ENCODE peak calls at places on chromosome 15, in four cellular contexts. V is WTC11, O is HepG2, A is K562. K is an unnamed sample.

GRCh38 chr15:53525894-53526293 is 233.6 kb downstream of the WDR72 start:
- DNase-seq in V (no peak), A (no peak), O (no peak), K (no peak)

GRCh38 chr15:80456517-80457497 is 52.6 kb downstream of the ARNT2 start:
- DNase-seq in O (no peak), V (no peak), A (no peak), K (no peak)

GRCh38 chr15:62993066-62993465 is 49.5 kb upstream of the TPM1 start:
- DNase-seq in V (no peak), O (no peak), A (no peak), K (no peak)

GRCh38 chr15:41727143-41727542 is 47.1 kb upstream of the MAPKBP1 start:
- DNase-seq in A (no peak), V (no peak), O (no peak), K (no peak)

GRCh38 chr15:73930790-73931281 is 4.6 kb downstream of the LOXL1 start:
- DNase-seq in O (no peak), V (no peak), A (no peak), K (no peak)

GRCh38 chr15:76863693-76864092 is 41.4 kb downstream of the SCAPER start:
- DNase-seq in V (no peak), O (no peak), A (no peak), K (no peak)

GRCh38 chr15:76006136-76006778 is 6.0 kb downstream of the NRG4 start:
- DNase-seq in V (no peak), A (no peak), O (peak), K (no peak)

GRCh38 chr15:79943820-79944219 is 27.2 kb downstream of the BCL2A1 start:
- DNase-seq in A (no peak), V (no peak), O (no peak), K (no peak)

GRCh38 chr15:31442203-31443090 is 115.8 kb downstream of the KLF13 start:
- DNase-seq in V (no peak), O (no peak), A (no peak), K (no peak)

GRCh38 chr15:74795961-74796625 is 14.2 kb downstream of the CSK start:
- DNase-seq in O (no peak), A (no peak), V (no peak), K (no peak)

GRCh38 chr15:28122038-28122949 is 23.2 kb upstream of the OCA2 start:
- DNase-seq in V (no peak), A (no peak), O (no peak), K (no peak)

GRCh38 chr15:31197497-31198414 is 96.2 kb upstream of the TRPM1 start:
- DNase-seq in O (peak), A (peak), V (peak), K (peak)

GRCh38 chr15:59371458-59372351 is 966 bp downstream of the MYO1E start:
- DNase-seq in O (no peak), V (peak), A (no peak), K (peak)

GRCh38 chr15:89982315-89983055 is 18.6 kb upstream of the ZNF710 start:
- DNase-seq in A (no peak), O (no peak), V (peak), K (no peak)

GRCh38 chr15:43954181-43954621 is 127.4 kb downstream of the WDR76 start:
- DNase-seq in O (no peak), A (no peak), V (no peak), K (no peak)
- TF ChIP-seq MAX in O (no peak), A (no peak), V (no peak), K (no peak)

GRCh38 chr15:88904808-88905327 is 8.3 kb downstream of the MFGE8 start:
- DNase-seq in O (peak), V (peak), A (peak), K (peak)
- TF ChIP-seq MAX in O (no peak), V (no peak), A (no peak), K (no peak)

GRCh38 chr15:26628879-26629529 is 143.9 kb downstream of the GABRB3 start:
- DNase-seq in O (no peak), A (peak), V (peak), K (peak)
- TF ChIP-seq MAX in O (no peak), A (no peak), V (peak), K (no peak)

GRCh38 chr15:45510758-45511280 is 11.7 kb downstream of the SLC30A4 start:
- DNase-seq in A (no peak), V (no peak), O (no peak), K (no peak)
- TF ChIP-seq MAX in A (no peak), V (no peak), O (no peak), K (no peak)

DNA sequence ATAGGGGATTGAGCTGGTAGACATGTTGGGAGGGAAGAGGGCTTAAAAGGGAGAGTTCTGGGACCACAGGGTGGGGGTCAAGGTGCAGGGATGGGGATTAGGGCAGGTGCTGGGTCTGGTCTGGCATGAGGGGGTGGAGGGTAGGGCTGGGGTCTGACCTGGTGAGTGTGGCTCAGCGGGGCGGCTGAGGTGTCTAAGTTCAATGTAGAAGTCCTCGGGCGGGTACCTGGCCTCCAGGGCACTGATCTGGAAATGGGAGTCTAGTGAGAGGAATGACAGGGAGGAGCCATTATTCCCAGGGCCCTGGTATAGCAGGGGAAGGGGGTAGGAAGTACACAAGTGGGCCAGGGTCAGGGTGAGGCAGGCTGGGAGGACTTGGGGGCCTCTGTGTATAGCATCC is 39.6 kb downstream of the RAB11A start:
- DNase-seq in A (no peak), O (no peak), V (no peak), K (no peak)
- TF ChIP-seq MAX in A (no peak), O (no peak), V (no peak), K (no peak)

DNA sequence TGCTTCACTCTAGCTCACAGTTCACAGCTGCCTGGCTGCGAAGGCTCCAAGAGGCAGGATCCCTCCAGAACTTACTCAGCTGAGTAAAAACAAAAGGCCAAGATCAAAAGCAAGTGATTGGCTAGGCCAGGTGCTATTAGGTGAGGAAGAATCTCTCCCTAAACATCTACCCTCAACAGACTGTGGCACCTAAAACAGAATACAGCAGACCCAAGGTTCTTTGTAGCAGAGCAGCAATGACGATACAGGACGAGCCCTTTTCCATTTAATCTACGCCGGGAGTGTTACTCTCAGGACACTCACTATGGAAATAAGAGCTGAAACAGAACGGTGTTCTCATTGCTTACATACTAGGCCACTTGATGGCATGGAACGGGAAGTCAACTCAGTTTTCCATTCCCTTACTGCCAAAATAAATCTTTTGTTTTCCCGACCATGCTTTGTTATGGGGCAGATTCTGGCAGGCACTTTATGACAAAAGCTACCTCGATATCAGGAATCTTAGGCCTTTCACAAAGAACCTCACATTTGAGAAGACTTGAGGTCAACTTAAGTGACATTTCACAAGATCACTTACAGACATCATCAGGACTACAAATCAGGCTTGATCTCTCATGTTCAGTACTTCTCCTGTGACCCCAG is 830 bp downstream of the ICE2 start:
- DNase-seq in V (no peak), A (peak), O (peak), K (peak)
- TF ChIP-seq MAX in V (no peak), A (no peak), O (no peak), K (no peak)

K was measured in endothelial cell of umbilical vein.